ENCODE peak calls at places on chromosome X, in eight cellular contexts. A, J, U, D, H, C, Y and T are unnamed samples.

GRCh38 chrX:30620980-30621716 is 32.1 kb upstream of the GK start:
- DNase-seq in D (no peak), Y (no peak), A (no peak), J (no peak), C (no peak), H (no peak), U (peak), T (peak)

GRCh38 chrX:118216488-118216887 is 99.9 kb upstream of the KLHL13 start:
- DNase-seq in D (no peak), H (no peak), U (no peak), Y (no peak), J (no peak), A (no peak), C (no peak), T (no peak)

GRCh38 chrX:150872773-150873336 is 25.6 kb downstream of the CD99L2 start:
- DNase-seq in A (no peak), H (peak), Y (no peak), U (no peak), C (no peak), J (no peak), D (no peak), T (no peak)

GRCh38 chrX:39936886-39937770 is 160.6 kb downstream of the BCOR start:
- DNase-seq in H (no peak), D (no peak), C (no peak), Y (peak), J (no peak), U (no peak), A (no peak), T (no peak)

GRCh38 chrX:71911023-71911730 is 532 bp downstream of the NHSL2 start:
- DNase-seq in J (no peak), U (peak), Y (peak), A (peak), C (peak), D (no peak), H (no peak), T (no peak)

GRCh38 chrX:17441965-17442364 is 67.0 kb downstream of the NHS start:
- DNase-seq in D (no peak), U (no peak), Y (no peak), C (no peak), H (no peak), J (no peak), A (no peak), T (no peak)

GRCh38 chrX:41922694-41923171 is 621 bp downstream of the CASK start:
- DNase-seq in D (peak), H (no peak), J (no peak), Y (no peak), U (peak), A (no peak), C (peak), T (no peak)

GRCh38 chrX:44795945-44796450 is 47.8 kb upstream of the DUSP21 start:
- DNase-seq in C (no peak), H (no peak), J (no peak), Y (no peak), A (no peak), U (no peak), D (no peak), T (no peak)

GRCh38 chrX:69045616-69046345 is 119.5 kb downstream of the PJA1 start:
- DNase-seq in U (no peak), Y (no peak), A (no peak), H (peak), D (no peak), J (no peak), C (no peak), T (no peak)

GRCh38 chrX:119234931-119235555 is 1.0 kb upstream of the PGRMC1 start:
- DNase-seq in D (no peak), A (no peak), U (no peak), H (no peak), J (no peak), Y (no peak), C (no peak), T (no peak)

GRCh38 chrX:105315301-105315700 is 94.8 kb upstream of the TEX13A start:
- DNase-seq in A (no peak), Y (no peak), J (no peak), C (no peak), D (no peak), H (no peak), U (no peak), T (no peak)

GRCh38 chrX:136880003-136880451 is 498 bp downstream of the RBMX start:
- DNase-seq in D (no peak), A (no peak), H (no peak), U (peak), C (peak), J (peak), Y (peak), T (no peak)

GRCh38 chrX:143873343-143873742 is 10.5 kb upstream of the UBE2NL start:
- DNase-seq in D (no peak), C (no peak), Y (no peak), J (no peak), A (no peak), H (no peak), U (no peak), T (peak)

GRCh38 chrX:16882188-16882587 is 12.0 kb upstream of the RBBP7 start:
- DNase-seq in Y (no peak), H (no peak), J (no peak), U (peak), A (no peak), D (peak), C (peak), T (no peak)

GRCh38 chrX:140509468-140510305 is 4.8 kb upstream of the SOX3 start:
- DNase-seq in Y (no peak), U (no peak), J (no peak), H (no peak), A (no peak), C (no peak), D (no peak), T (no peak)

GRCh38 chrX:19448077-19448476 is 67.2 kb downstream of the MAP3K15 start:
- DNase-seq in C (no peak), A (no peak), Y (no peak), J (no peak), D (no peak), U (peak), H (no peak), T (no peak)

GRCh38 chrX:38868941-38869378 is 67.7 kb downstream of the MID1IP1 start:
- DNase-seq in Y (no peak), A (no peak), U (no peak), H (no peak), C (no peak), J (no peak), D (no peak), T (no peak)

GRCh38 chrX:7076245-7076661 is 71.3 kb upstream of the STS start:
- DNase-seq in A (no peak), Y (no peak), D (no peak), C (no peak), U (no peak), H (peak), J (no peak), T (no peak)

GRCh38 chrX:30533261-30533660 is 44.3 kb downstream of the TASL start:
- DNase-seq in A (no peak), Y (no peak), U (no peak), C (no peak), D (no peak), H (no peak), J (no peak), T (no peak)

GRCh38 chrX:100648601-100649417 is 4.8 kb downstream of the SRPX2 start:
- DNase-seq in D (no peak), U (peak), A (no peak), C (peak), H (no peak), Y (no peak), J (no peak), T (no peak)

GRCh38 chrX:100647739-100648138 is 3.7 kb downstream of the SRPX2 start:
- DNase-seq in H (no peak), U (no peak), Y (no peak), D (no peak), J (no peak), A (no peak), C (no peak), T (no peak)

GRCh38 chrX:100652266-100652665 is 8.3 kb downstream of the SRPX2 start:
- DNase-seq in Y (no peak), H (no peak), C (no peak), A (no peak), U (no peak), J (no peak), D (no peak), T (no peak)

GRCh38 chrX:100650841-100651240 is 6.8 kb downstream of the SRPX2 start:
- DNase-seq in A (no peak), D (no peak), J (no peak), C (no peak), H (no peak), Y (no peak), U (no peak), T (no peak)

DNA sequence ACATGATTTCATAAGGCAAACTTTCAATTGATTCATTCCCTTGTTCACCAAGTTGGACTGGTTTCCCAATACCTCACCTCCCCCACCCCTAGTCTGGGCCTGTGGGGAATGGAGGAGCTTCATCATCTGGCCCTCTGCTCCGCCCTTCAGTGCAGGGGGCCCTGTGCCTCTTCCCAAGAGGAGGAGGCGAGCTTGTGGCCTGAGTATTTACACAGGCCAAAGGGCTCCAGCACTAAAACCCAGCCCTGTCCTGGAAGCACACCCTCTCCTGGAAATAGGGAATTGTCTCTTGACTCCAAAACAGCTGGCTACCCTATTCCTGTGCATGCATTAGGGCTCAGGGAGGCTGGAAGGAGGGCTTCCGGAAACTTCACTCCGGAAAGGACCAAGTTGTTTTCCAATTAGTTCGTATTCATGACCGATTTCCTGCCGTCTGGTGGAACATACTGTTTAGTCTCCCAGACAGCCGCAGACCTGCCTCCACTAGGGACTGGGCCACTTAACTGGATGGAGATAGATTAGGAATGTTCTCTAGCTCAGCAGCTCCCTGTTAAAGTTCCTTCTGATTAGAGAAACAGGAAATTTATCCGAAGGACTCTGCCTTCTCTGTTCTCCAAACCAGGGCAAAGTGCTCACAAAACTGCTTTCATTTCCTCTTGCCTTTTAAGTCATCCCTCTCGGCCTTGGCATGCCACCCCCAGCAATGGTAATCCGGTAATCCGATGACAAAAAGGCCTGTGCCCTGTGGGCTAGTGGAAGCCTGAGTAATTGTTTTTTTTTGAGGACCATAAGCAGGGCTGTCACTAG is 5.8 kb downstream of the SRPX2 start:
- DNase-seq in D (no peak), C (peak), Y (no peak), J (peak), A (peak), U (peak), H (peak), T (no peak)
- TF ChIP-seq POLR2A in D (no peak), C (no peak), Y (peak), J (no peak), A (no peak), U (no peak), H (no peak), T (no peak)

GRCh38 chrX:23643020-23643419 is 24.3 kb upstream of the PRDX4 start:
- DNase-seq in U (no peak), A (no peak), D (no peak), Y (no peak), H (no peak), J (no peak), C (no peak), T (no peak)

GRCh38 chrX:23644744-23645143 is 22.5 kb upstream of the PRDX4 start:
- DNase-seq in A (no peak), Y (no peak), D (no peak), J (no peak), C (peak), H (no peak), U (no peak), T (no peak)
- TF ChIP-seq POLR2A in A (no peak), Y (no peak), D (no peak), J (no peak), C (no peak), H (no peak), U (no peak), T (no peak)

DNA sequence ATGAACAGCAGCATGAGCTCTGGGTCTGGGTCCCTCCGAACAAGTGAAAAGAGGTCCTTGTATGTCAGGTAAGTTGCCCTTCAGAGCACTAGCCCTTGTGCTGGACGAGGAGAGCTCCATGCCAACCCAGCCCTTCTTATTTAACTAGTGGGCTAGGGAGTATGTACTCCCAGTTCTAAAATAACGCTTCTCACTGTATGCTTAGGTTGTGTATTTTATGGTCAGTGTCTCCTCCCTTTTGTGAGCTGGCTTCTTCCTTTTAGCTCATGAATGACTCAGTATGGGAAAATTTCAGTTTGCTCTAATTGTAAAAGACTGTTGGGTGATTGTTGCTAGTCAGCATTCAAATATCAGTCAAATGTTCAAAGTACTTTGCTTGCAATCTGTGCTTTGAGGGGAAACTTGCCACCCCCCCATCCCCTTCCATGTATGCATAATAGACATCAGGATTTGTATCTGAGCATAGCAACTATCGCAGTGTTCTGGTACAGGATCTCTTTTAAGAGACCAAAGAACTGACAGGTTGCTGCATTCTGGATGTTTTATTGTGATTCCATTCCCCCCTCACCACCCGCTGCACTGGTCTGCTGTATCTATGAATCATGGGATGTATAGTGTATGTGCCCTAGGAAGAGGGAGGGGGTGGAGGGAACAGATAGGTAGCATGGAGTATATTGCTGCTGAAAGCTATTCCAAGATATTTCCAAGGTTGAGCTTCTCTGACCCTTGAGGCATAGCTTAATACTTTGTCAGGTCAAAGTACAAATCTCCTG is 34.7 kb downstream of the DLG3 start:
- DNase-seq in Y (no peak), A (no peak), H (no peak), J (no peak), U (peak), D (no peak), C (no peak), T (peak)
- TF ChIP-seq POLR2A in Y (no peak), A (peak), H (no peak), J (no peak), U (no peak), D (peak), C (no peak), T (no peak)

DNA sequence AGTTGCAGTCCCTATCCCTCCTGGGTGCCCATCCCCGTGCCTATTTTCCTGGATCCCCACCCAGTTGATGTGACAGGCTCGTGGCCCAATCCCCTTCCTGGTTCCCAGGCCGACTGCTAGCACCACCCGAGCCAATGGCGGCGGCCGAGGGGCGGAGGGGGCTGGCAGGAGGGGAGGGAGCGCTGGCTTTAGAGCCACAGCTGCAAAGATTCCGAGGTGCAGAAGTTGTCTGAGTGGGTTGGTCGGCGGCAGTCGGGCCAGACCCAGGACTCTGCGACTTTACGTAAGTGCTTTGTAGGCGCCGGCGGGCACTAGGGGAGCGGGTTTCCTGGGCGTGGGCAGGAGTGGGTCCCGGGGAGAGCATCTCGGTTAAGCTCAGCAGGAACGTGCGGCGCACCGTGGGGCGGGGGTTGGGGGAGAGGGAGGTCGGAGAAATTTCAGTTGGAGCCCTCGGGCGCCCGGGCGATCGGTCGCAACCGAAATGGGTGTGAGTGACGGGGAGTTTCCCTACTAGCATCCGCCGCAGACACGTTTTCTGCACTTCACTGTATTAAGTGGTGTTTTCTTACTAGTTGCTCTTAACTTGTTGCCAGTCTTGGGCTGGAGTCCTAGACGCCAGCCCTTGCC is at the start of gene PLS3:
- DNase-seq in D (no peak), J (peak), H (peak), Y (peak), C (peak), A (peak), U (peak), T (peak)
- TF ChIP-seq POLR2A in D (peak), J (peak), H (no peak), Y (peak), C (peak), A (peak), U (peak), T (peak)

GRCh38 chrX:24150051-24150790 is 692 bp downstream of the ZFX start:
- DNase-seq in J (peak), U (peak), H (peak), D (peak), Y (peak), A (peak), C (peak), T (peak)
- TF ChIP-seq POLR2A in J (peak), U (peak), H (no peak), D (no peak), Y (peak), A (peak), C (peak), T (peak)